ENCODE peak calls at places on chromosomes 3 and 15, in four cellular contexts. One of them, this sample, is unnamed.

GRCh38 chr3:65939841-65940246 is 98.9 kb downstream of the MAGI1 start:
- DNase-seq in astrocyte: no peak
- DNase-seq in AG04450: no peak
- DNase-seq in HCT116: no peak
- DNase-seq in this sample: no peak

GRCh38 chr3:64992462-64993285 is 304.9 kb upstream of the ADAMTS9 start:
- DNase-seq in AG04450: no peak
- DNase-seq in astrocyte: no peak
- DNase-seq in HCT116: no peak
- DNase-seq in this sample: no peak

GRCh38 chr3:184240384-184241140 is 8.2 kb downstream of the ALG3 start:
- DNase-seq in HCT116: no peak
- DNase-seq in astrocyte: no peak
- DNase-seq in AG04450: no peak
- DNase-seq in this sample: no peak

GRCh38 chr3:85670626-85671025 is 711.8 kb downstream of the CADM2 start:
- DNase-seq in HCT116: no peak
- DNase-seq in astrocyte: peak; percentile 54
- DNase-seq in AG04450: no peak
- DNase-seq in this sample: no peak

GRCh38 chr3:13504161-13504831 is 24.2 kb downstream of the HDAC11 start:
- DNase-seq in astrocyte: no peak
- DNase-seq in AG04450: no peak
- DNase-seq in HCT116: no peak
- DNase-seq in this sample: no peak

GRCh38 chr3:61251174-61251972 is at the start of gene FHIT:
- DNase-seq in HCT116: peak; percentile 90
- DNase-seq in AG04450: peak; percentile 80
- DNase-seq in astrocyte: peak; percentile 85
- DNase-seq in this sample: peak; percentile 76

GRCh38 chr15:36230741-36231140 is 348.7 kb upstream of the CDIN1 start:
- DNase-seq in HCT116: no peak
- DNase-seq in AG04450: peak; percentile 16
- DNase-seq in astrocyte: peak; percentile 51
- DNase-seq in this sample: no peak

GRCh38 chr15:45183001-45183400 is 4.8 kb downstream of the SHF start:
- DNase-seq in HCT116: no peak
- DNase-seq in astrocyte: no peak
- DNase-seq in AG04450: no peak
- DNase-seq in this sample: no peak

GRCh38 chr3:52781741-52782140 is 4.3 kb downstream of the ITIH1 start:
- DNase-seq in AG04450: no peak
- DNase-seq in HCT116: no peak
- DNase-seq in astrocyte: no peak
- DNase-seq in this sample: no peak

GRCh38 chr15:62059108-62059817 is 984 bp downstream of the VPS13C start:
- DNase-seq in astrocyte: no peak
- DNase-seq in HCT116: no peak
- DNase-seq in AG04450: no peak
- DNase-seq in this sample: no peak

GRCh38 chr3:42084593-42084992 is 6.6 kb upstream of the TRAK1 start:
- DNase-seq in HCT116: no peak
- DNase-seq in AG04450: no peak
- DNase-seq in astrocyte: no peak
- DNase-seq in this sample: no peak

GRCh38 chr3:177833392-177833791 is 636.1 kb upstream of the TBL1XR1 start:
- DNase-seq in astrocyte: no peak
- DNase-seq in HCT116: no peak
- DNase-seq in AG04450: no peak
- DNase-seq in this sample: no peak

GRCh38 chr3:85571835-85572234 is 613.0 kb downstream of the CADM2 start:
- DNase-seq in HCT116: no peak
- DNase-seq in astrocyte: peak; percentile 31
- DNase-seq in AG04450: no peak
- DNase-seq in this sample: no peak

GRCh38 chr3:16183601-16184270 is 9.3 kb downstream of the GALNT15 start:
- DNase-seq in AG04450: peak; percentile 87
- DNase-seq in astrocyte: peak; percentile 93
- DNase-seq in HCT116: no peak
- DNase-seq in this sample: peak; percentile 84

GRCh38 chr3:30626443-30627181 is 20.2 kb downstream of the TGFBR2 start:
- DNase-seq in HCT116: peak; percentile 78
- DNase-seq in astrocyte: peak; percentile 85
- DNase-seq in AG04450: no peak
- DNase-seq in this sample: no peak

GRCh38 chr3:37993811-37994638 is 3.4 kb downstream of the VILL start:
- DNase-seq in HCT116: no peak
- DNase-seq in astrocyte: peak; percentile 70
- DNase-seq in AG04450: no peak
- DNase-seq in this sample: no peak

GRCh38 chr3:120033594-120033993 is 60.7 kb downstream of the GSK3B start:
- DNase-seq in HCT116: no peak
- DNase-seq in astrocyte: no peak
- DNase-seq in AG04450: no peak
- DNase-seq in this sample: no peak

GRCh38 chr15:45631831-45632230 is 3.0 kb upstream of the SQOR start:
- DNase-seq in HCT116: no peak
- DNase-seq in AG04450: no peak
- DNase-seq in astrocyte: no peak
- DNase-seq in this sample: no peak

GRCh38 chr3:177150970-177151627 is 46.2 kb downstream of the TBL1XR1 start:
- DNase-seq in astrocyte: peak; percentile 92
- DNase-seq in AG04450: peak; percentile 72
- DNase-seq in HCT116: peak; percentile 39
- DNase-seq in this sample: peak; percentile 69

GRCh38 chr3:72306800-72307341 is 521.9 kb upstream of the PROK2 start:
- DNase-seq in AG04450: no peak
- DNase-seq in HCT116: no peak
- DNase-seq in astrocyte: no peak
- DNase-seq in this sample: peak; percentile 62

GRCh38 chr3:113212155-113212844 is 943 bp downstream of the BOC start:
- DNase-seq in HCT116: no peak
- DNase-seq in AG04450: no peak
- DNase-seq in astrocyte: no peak
- DNase-seq in this sample: no peak

GRCh38 chr15:42137461-42138261 is 18.8 kb downstream of the PLA2G4F start:
- DNase-seq in HCT116: peak; percentile 57
- DNase-seq in astrocyte: peak; percentile 35
- DNase-seq in AG04450: no peak
- DNase-seq in this sample: peak; percentile 25

GRCh38 chr3:46922426-46922825 is 44.9 kb downstream of the PTH1R start:
- DNase-seq in astrocyte: no peak
- DNase-seq in HCT116: no peak
- DNase-seq in AG04450: no peak
- DNase-seq in this sample: no peak

GRCh38 chr3:65758871-65759598 is 279.7 kb downstream of the MAGI1 start:
- DNase-seq in astrocyte: no peak
- DNase-seq in HCT116: no peak
- DNase-seq in AG04450: no peak
- DNase-seq in this sample: no peak

GRCh38 chr3:134601539-134602439 is 49.0 kb downstream of the KY start:
- DNase-seq in HCT116: no peak
- DNase-seq in astrocyte: peak; percentile 24
- DNase-seq in AG04450: peak; percentile 32
- DNase-seq in this sample: no peak

GRCh38 chr3:106826861-106827311 is 550.4 kb upstream of the CCDC54 start:
- DNase-seq in AG04450: no peak
- DNase-seq in HCT116: no peak
- DNase-seq in astrocyte: peak; percentile 75
- DNase-seq in this sample: no peak

GRCh38 chr3:184546252-184546651 is 15.3 kb upstream of the EPHB3 start:
- DNase-seq in AG04450: no peak
- DNase-seq in HCT116: no peak
- DNase-seq in astrocyte: no peak
- DNase-seq in this sample: no peak

GRCh38 chr3:161142486-161142885 is 37.3 kb upstream of the B3GALNT1 start:
- DNase-seq in AG04450: no peak
- DNase-seq in HCT116: no peak
- DNase-seq in astrocyte: peak; percentile 78
- DNase-seq in this sample: peak; percentile 55

GRCh38 chr3:101803152-101803782 is 24.3 kb downstream of the NXPE3 start:
- DNase-seq in astrocyte: peak; percentile 53
- DNase-seq in AG04450: peak; percentile 54
- DNase-seq in HCT116: peak; percentile 43
- DNase-seq in this sample: peak; percentile 64

GRCh38 chr15:80367094-80367493 is 37.1 kb upstream of the ARNT2 start:
- DNase-seq in HCT116: peak; percentile 45
- DNase-seq in astrocyte: no peak
- DNase-seq in AG04450: no peak
- DNase-seq in this sample: peak; percentile 14

DNA sequence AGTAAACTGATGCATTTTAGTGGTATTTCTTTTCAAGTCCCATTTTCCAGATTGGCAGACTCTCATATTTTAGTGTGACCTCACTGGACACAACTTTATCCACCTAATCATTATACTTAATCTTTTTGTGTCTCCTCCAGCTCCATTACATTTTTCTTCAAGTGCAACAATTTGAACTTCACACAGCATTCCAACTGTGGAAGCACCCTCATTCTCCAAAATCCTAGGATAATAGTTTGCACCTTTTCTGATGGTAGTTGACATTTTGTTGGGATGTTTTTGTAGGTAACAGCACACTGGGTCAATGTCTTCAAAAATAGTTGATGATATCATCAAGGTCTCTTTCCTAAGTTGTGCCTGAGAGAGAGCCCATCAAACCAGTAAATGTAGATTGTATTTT is 123.1 kb downstream of the RYR3 start:
- DNase-seq in astrocyte: no peak
- DNase-seq in AG04450: no peak
- DNase-seq in HCT116: no peak
- DNase-seq in this sample: no peak
- TF ChIP-seq CTCF in astrocyte: no peak
- TF ChIP-seq CTCF in AG04450: no peak
- TF ChIP-seq CTCF in HCT116: no peak
- TF ChIP-seq CTCF in this sample: no peak

GRCh38 chr3:171459130-171459941 is 869 bp downstream of the TNIK start:
- DNase-seq in HCT116: no peak
- DNase-seq in astrocyte: peak; percentile 55
- DNase-seq in AG04450: no peak
- DNase-seq in this sample: no peak

GRCh38 chr3:171457263-171458055 is 2.7 kb downstream of the TNIK start:
- DNase-seq in AG04450: no peak
- DNase-seq in HCT116: no peak
- DNase-seq in astrocyte: no peak
- DNase-seq in this sample: no peak

GRCh38 chr3:171458056-171458856 is 1.9 kb downstream of the TNIK start:
- DNase-seq in AG04450: no peak
- DNase-seq in HCT116: no peak
- DNase-seq in astrocyte: no peak
- DNase-seq in this sample: no peak

GRCh38 chr3:171459942-171460225 is 321 bp downstream of the TNIK start:
- DNase-seq in AG04450: no peak
- DNase-seq in HCT116: no peak
- DNase-seq in astrocyte: no peak
- DNase-seq in this sample: no peak

DNA sequence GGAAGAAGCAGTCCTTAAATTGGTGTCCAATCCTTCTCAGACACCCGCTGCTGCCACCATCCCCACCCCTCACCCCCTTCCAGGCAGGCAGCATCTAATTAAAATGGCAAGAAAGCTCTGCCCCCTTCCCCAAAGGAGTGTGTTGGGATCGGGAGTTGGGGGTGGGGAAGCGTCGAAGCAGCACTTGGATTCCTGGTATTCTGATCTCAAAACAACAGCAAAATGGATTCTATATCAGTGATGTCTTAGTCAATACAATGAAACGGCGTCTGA is 1.4 kb downstream of the TNIK start:
- DNase-seq in HCT116: no peak
- DNase-seq in astrocyte: no peak
- DNase-seq in AG04450: no peak
- DNase-seq in this sample: no peak
- H3K4me3 ChIP-seq in HCT116: peak overlapping the region; percentile 71
- H3K4me3 ChIP-seq in astrocyte: peak overlapping the region; percentile 68
- H3K4me3 ChIP-seq in AG04450: peak overlapping the region; percentile 89
- H3K4me3 ChIP-seq in this sample: peak overlapping the region; percentile 62

GRCh38 chr3:186653984-186654383 is 11.8 kb upstream of the HRG start:
- DNase-seq in HCT116: peak; percentile 13
- DNase-seq in astrocyte: no peak
- DNase-seq in AG04450: no peak
- DNase-seq in this sample: no peak
- TF ChIP-seq CTCF in HCT116: peak; percentile 49
- TF ChIP-seq CTCF in astrocyte: no peak
- TF ChIP-seq CTCF in AG04450: no peak
- TF ChIP-seq CTCF in this sample: peak; percentile 10

DNA sequence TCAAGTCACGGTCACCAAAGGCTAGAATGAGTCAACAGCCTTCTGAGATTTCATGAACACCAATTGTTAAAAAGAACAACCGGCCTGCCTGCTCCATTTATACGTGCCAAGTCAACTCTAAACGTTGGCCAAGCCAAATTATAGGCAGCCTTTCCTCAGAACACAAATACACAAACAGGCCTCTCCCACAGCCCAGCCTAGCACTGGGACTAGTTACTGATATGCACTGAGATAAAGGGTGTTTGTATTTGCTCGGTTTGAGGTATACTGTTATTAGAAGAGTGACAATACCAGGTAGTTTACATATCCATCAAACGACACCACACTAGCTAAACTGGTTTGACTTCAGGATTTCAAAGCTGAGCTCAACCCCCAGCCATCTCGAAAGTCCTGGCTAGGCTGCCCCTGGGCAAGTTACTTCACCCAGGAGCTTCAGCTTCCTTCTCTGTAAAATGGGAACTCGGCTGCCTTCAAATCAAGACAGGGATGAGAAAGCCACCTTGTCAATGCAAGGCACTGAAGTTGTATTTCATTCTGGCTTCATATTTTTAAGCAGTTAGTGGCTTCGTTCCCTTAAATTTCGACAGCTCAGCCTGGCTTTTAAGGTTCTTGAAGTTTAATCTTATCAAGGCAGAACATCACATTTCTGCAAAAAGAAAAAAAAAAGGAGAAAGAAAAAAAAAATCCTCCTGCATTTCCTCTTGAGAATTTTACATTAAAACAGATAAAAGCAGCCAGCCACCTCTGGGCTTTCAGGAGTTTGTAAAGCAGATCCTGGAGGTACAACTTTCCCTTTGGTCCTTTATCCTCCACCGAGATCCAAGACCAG is 4.0 kb downstream of the TLE3 start:
- DNase-seq in astrocyte: no peak
- DNase-seq in AG04450: no peak
- DNase-seq in HCT116: no peak
- DNase-seq in this sample: no peak
- H3K4me3 ChIP-seq in astrocyte: peak overlapping the region; percentile 22
- H3K4me3 ChIP-seq in AG04450: peak overlapping the region; percentile 13
- H3K4me3 ChIP-seq in HCT116: no peak overlapping the region
- H3K4me3 ChIP-seq in this sample: no peak overlapping the region